ENCODE peak calls at places on chromosomes 11 and 22, in ten cellular contexts. V is EH; T is NCI-H1930; Z is endothelial cell; F is ELF-1; Q is cardiac fibroblast; X is CD4-positive, alpha-beta memory T cell; E is GM13976; R is cardiac muscle cell; D is amniotic stem cell. U is an unnamed sample.

GRCh38 chr11:58506935-58507334 is 970 bp downstream of the OR5B21 start:
- DNase-seq in V (no peak), T (no peak), Z (no peak), F (no peak), Q (no peak), X (no peak), E (no peak), R (no peak), D (no peak), U (no peak)

GRCh38 chr22:27993774-27994350 is 74.8 kb upstream of the PITPNB start:
- DNase-seq in V (no peak), T (no peak), Z (no peak), F (no peak), Q (no peak), X (no peak), E (no peak), R (no peak), D (no peak), U (no peak)

GRCh38 chr11:63504933-63505586 is 824 bp upstream of the LGALS12 start:
- DNase-seq in V (no peak), T (no peak), Z (no peak), F (no peak), Q (no peak), X (no peak), E (no peak), R (no peak), D (no peak), U (no peak)

GRCh38 chr11:71396548-71397123 is 51.6 kb downstream of the DHCR7 start:
- DNase-seq in V (no peak), T (no peak), Z (no peak), F (no peak), Q (no peak), X (no peak), E (no peak), R (no peak), D (no peak), U (no peak)

GRCh38 chr11:121950160-121950559 is 165.9 kb downstream of the BLID start:
- DNase-seq in V (no peak), T (no peak), Z (no peak), F (no peak), Q (no peak), X (no peak), E (no peak), R (no peak), D (no peak), U (no peak)

GRCh38 chr22:48940988-48941902 is 886.4 kb downstream of the BRD1 start:
- DNase-seq in V (no peak), T (no peak), Z (no peak), F (no peak), Q (no peak), X (no peak), E (no peak), R (no peak), D (no peak), U (no peak)

GRCh38 chr11:12281571-12282478 is 95.5 kb upstream of the PARVA start:
- DNase-seq in V (peak), T (peak), Z (peak), F (peak), Q (peak), X (peak), E (peak), R (peak), D (peak), U (peak)

GRCh38 chr22:47201996-47202818 is 439.8 kb downstream of the TBC1D22A start:
- DNase-seq in V (no peak), T (no peak), Z (no peak), F (no peak), Q (no peak), X (no peak), E (no peak), R (no peak), D (no peak), U (no peak)

GRCh38 chr22:36873614-36874308 is 13.0 kb downstream of the NCF4 start:
- DNase-seq in V (peak), T (no peak), Z (peak), F (peak), Q (peak), X (no peak), E (peak), R (peak), D (peak), U (peak)

GRCh38 chr11:110301032-110301431 is 4.6 kb upstream of the RDX start:
- DNase-seq in V (no peak), T (no peak), Z (no peak), F (peak), Q (no peak), X (no peak), E (no peak), R (no peak), D (no peak), U (no peak)

GRCh38 chr22:45628508-45628907 is 43.1 kb upstream of the ATXN10 start:
- DNase-seq in V (no peak), T (no peak), Z (no peak), F (peak), Q (no peak), X (no peak), E (no peak), R (peak), D (no peak), U (no peak)

GRCh38 chr22:25650834-25651233 is 86.4 kb downstream of the GRK3 start:
- DNase-seq in V (no peak), T (no peak), Z (no peak), F (no peak), Q (no peak), X (no peak), E (peak), R (no peak), D (no peak), U (no peak)

GRCh38 chr11:79440451-79441158 is at the start of gene TENM4:
- DNase-seq in V (peak), T (peak), Z (peak), F (peak), Q (peak), X (no peak), E (peak), R (peak), D (no peak), U (peak)

GRCh38 chr11:110763249-110764011 is 51.2 kb upstream of the ARHGAP20 start:
- DNase-seq in V (peak), T (no peak), Z (no peak), F (no peak), Q (peak), X (no peak), E (no peak), R (no peak), D (no peak), U (peak)

GRCh38 chr11:116596346-116597260 is 176.2 kb downstream of the BUD13 start:
- DNase-seq in V (no peak), T (no peak), Z (no peak), F (no peak), Q (no peak), X (no peak), E (no peak), R (no peak), D (no peak), U (no peak)

GRCh38 chr11:11822946-11823345 is 18.8 kb upstream of the USP47 start:
- DNase-seq in V (no peak), T (no peak), Z (no peak), F (no peak), Q (no peak), X (no peak), E (no peak), R (no peak), D (no peak), U (no peak)

GRCh38 chr11:8871283-8871775 is 39.7 kb upstream of the AKIP1 start:
- DNase-seq in V (peak), T (no peak), Z (peak), F (peak), Q (peak), X (no peak), E (no peak), R (peak), D (peak), U (peak)

GRCh38 chr22:23457586-23457985 is 122.5 kb downstream of the IGLL1 start:
- DNase-seq in V (no peak), T (no peak), Z (no peak), F (no peak), Q (no peak), X (no peak), E (no peak), R (no peak), D (no peak), U (no peak)

GRCh38 chr22:19871845-19872778 is 17.4 kb upstream of the GNB1L start:
- DNase-seq in V (no peak), T (no peak), Z (peak), F (peak), Q (no peak), X (no peak), E (no peak), R (no peak), D (no peak), U (no peak)

GRCh38 chr11:103257360-103257759 is 148.1 kb downstream of the DYNC2H1 start:
- DNase-seq in V (peak), T (no peak), Z (no peak), F (no peak), Q (peak), X (no peak), E (no peak), R (peak), D (no peak), U (peak)

GRCh38 chr11:36469881-36470802 is 39.9 kb downstream of the TRAF6 start:
- DNase-seq in V (peak), T (no peak), Z (no peak), F (no peak), Q (peak), X (no peak), E (no peak), R (no peak), D (no peak), U (peak)

GRCh38 chr11:65571420-65571819 is 918 bp upstream of the FAM89B start:
- DNase-seq in V (no peak), T (no peak), Z (no peak), F (no peak), Q (no peak), X (no peak), E (no peak), R (no peak), D (no peak), U (no peak)

GRCh38 chr11:94281321-94281720 is 23.1 kb upstream of the IZUMO1R start:
- DNase-seq in V (no peak), T (no peak), Z (no peak), F (no peak), Q (no peak), X (no peak), E (no peak), R (peak), D (no peak), U (no peak)

GRCh38 chr11:107102692-107103463 is 84.6 kb upstream of the GUCY1A2 start:
- DNase-seq in V (no peak), T (no peak), Z (no peak), F (no peak), Q (no peak), X (no peak), E (no peak), R (no peak), D (no peak), U (no peak)

GRCh38 chr11:129814244-129814992 is 1.2 kb upstream of the TMEM45B start:
- DNase-seq in V (no peak), T (no peak), Z (no peak), F (no peak), Q (no peak), X (peak), E (no peak), R (no peak), D (no peak), U (no peak)

GRCh38 chr22:39622881-39623367 is 52.4 kb downstream of the CACNA1I start:
- DNase-seq in V (peak), T (no peak), Z (peak), F (peak), Q (peak), X (peak), E (peak), R (peak), D (no peak), U (no peak)